ENCODE peak calls at places on chromosome X, in six cellular contexts. One of them, this sample, is unnamed.

GRCh38 chrX:85836868-85837267 is 210.5 kb downstream of the CHM start:
- DNase-seq in fibroblast of lung: peak; percentile 9
- DNase-seq in mesenchymal stem cell: no peak
- DNase-seq in naive thymus-derived CD4-positive, alpha-beta T cell: no peak
- DNase-seq in cardiac fibroblast: peak; percentile 12
- DNase-seq in left ventricle myocardium inferior: no peak
- DNase-seq in this sample: no peak

GRCh38 chrX:20061869-20062254 is 54.8 kb downstream of the MAP7D2 start:
- DNase-seq in fibroblast of lung: peak; percentile 82
- DNase-seq in mesenchymal stem cell: peak; percentile 83
- DNase-seq in naive thymus-derived CD4-positive, alpha-beta T cell: no peak
- DNase-seq in cardiac fibroblast: peak; percentile 64
- DNase-seq in left ventricle myocardium inferior: no peak
- DNase-seq in this sample: no peak

GRCh38 chrX:105460366-105460765 is 239.9 kb upstream of the TEX13A start:
- DNase-seq in fibroblast of lung: peak; percentile 77
- DNase-seq in mesenchymal stem cell: peak; percentile 34
- DNase-seq in naive thymus-derived CD4-positive, alpha-beta T cell: no peak
- DNase-seq in cardiac fibroblast: peak; percentile 67
- DNase-seq in left ventricle myocardium inferior: no peak
- DNase-seq in this sample: no peak

GRCh38 chrX:151878574-151878973 is 34.1 kb upstream of the MAGEA4 start:
- DNase-seq in fibroblast of lung: no peak
- DNase-seq in mesenchymal stem cell: no peak
- DNase-seq in naive thymus-derived CD4-positive, alpha-beta T cell: no peak
- DNase-seq in cardiac fibroblast: no peak
- DNase-seq in left ventricle myocardium inferior: no peak
- DNase-seq in this sample: no peak

GRCh38 chrX:103254171-103254824 is 657 bp downstream of the TCEAL8 start:
- DNase-seq in fibroblast of lung: peak; percentile 43
- DNase-seq in mesenchymal stem cell: peak; percentile 54
- DNase-seq in naive thymus-derived CD4-positive, alpha-beta T cell: no peak
- DNase-seq in cardiac fibroblast: peak; percentile 21
- DNase-seq in left ventricle myocardium inferior: peak; percentile 26
- DNase-seq in this sample: peak; percentile 47

GRCh38 chrX:53288173-53288572 is 6.8 kb upstream of the IQSEC2 start:
- DNase-seq in fibroblast of lung: peak; percentile 20
- DNase-seq in mesenchymal stem cell: peak; percentile 33
- DNase-seq in naive thymus-derived CD4-positive, alpha-beta T cell: no peak
- DNase-seq in cardiac fibroblast: no peak
- DNase-seq in left ventricle myocardium inferior: peak; percentile 61
- DNase-seq in this sample: peak; percentile 51

GRCh38 chrX:151954730-151955129 is 19.7 kb downstream of the GABRE start:
- DNase-seq in fibroblast of lung: no peak
- DNase-seq in mesenchymal stem cell: no peak
- DNase-seq in naive thymus-derived CD4-positive, alpha-beta T cell: no peak
- DNase-seq in cardiac fibroblast: no peak
- DNase-seq in left ventricle myocardium inferior: no peak
- DNase-seq in this sample: no peak

GRCh38 chrX:45322382-45322781 is 121.7 kb upstream of the DIPK2B start:
- DNase-seq in fibroblast of lung: peak; percentile 75
- DNase-seq in mesenchymal stem cell: peak; percentile 72
- DNase-seq in naive thymus-derived CD4-positive, alpha-beta T cell: no peak
- DNase-seq in cardiac fibroblast: peak; percentile 87
- DNase-seq in left ventricle myocardium inferior: no peak
- DNase-seq in this sample: peak; percentile 74

GRCh38 chrX:52216541-52216940 is 31.9 kb downstream of the MAGED4 start:
- DNase-seq in fibroblast of lung: no peak
- DNase-seq in mesenchymal stem cell: no peak
- DNase-seq in naive thymus-derived CD4-positive, alpha-beta T cell: no peak
- DNase-seq in cardiac fibroblast: no peak
- DNase-seq in left ventricle myocardium inferior: no peak
- DNase-seq in this sample: no peak

GRCh38 chrX:109848451-109849050 is 115.5 kb upstream of the ACSL4 start:
- DNase-seq in fibroblast of lung: no peak
- DNase-seq in mesenchymal stem cell: no peak
- DNase-seq in naive thymus-derived CD4-positive, alpha-beta T cell: no peak
- DNase-seq in cardiac fibroblast: no peak
- DNase-seq in left ventricle myocardium inferior: no peak
- DNase-seq in this sample: peak; percentile 72

GRCh38 chrX:16601885-16602284 is 48.1 kb upstream of the S100G start:
- DNase-seq in fibroblast of lung: no peak
- DNase-seq in mesenchymal stem cell: no peak
- DNase-seq in naive thymus-derived CD4-positive, alpha-beta T cell: no peak
- DNase-seq in cardiac fibroblast: no peak
- DNase-seq in left ventricle myocardium inferior: no peak
- DNase-seq in this sample: no peak

GRCh38 chrX:145552643-145553042 is 265.0 kb upstream of the SLITRK2 start:
- DNase-seq in fibroblast of lung: no peak
- DNase-seq in mesenchymal stem cell: no peak
- DNase-seq in naive thymus-derived CD4-positive, alpha-beta T cell: no peak
- DNase-seq in cardiac fibroblast: no peak
- DNase-seq in left ventricle myocardium inferior: no peak
- DNase-seq in this sample: no peak

GRCh38 chrX:134431894-134432293 is 28.1 kb upstream of the HPRT1 start:
- DNase-seq in fibroblast of lung: peak; percentile 57
- DNase-seq in mesenchymal stem cell: peak; percentile 34
- DNase-seq in naive thymus-derived CD4-positive, alpha-beta T cell: no peak
- DNase-seq in cardiac fibroblast: peak; percentile 72
- DNase-seq in left ventricle myocardium inferior: no peak
- DNase-seq in this sample: peak; percentile 17

GRCh38 chrX:66328950-66329596 is 165.0 kb downstream of the HEPH start:
- DNase-seq in fibroblast of lung: no peak
- DNase-seq in mesenchymal stem cell: no peak
- DNase-seq in naive thymus-derived CD4-positive, alpha-beta T cell: no peak
- DNase-seq in cardiac fibroblast: no peak
- DNase-seq in left ventricle myocardium inferior: no peak
- DNase-seq in this sample: no peak

GRCh38 chrX:124699876-124700275 is 353.5 kb downstream of the SH2D1A start:
- DNase-seq in fibroblast of lung: no peak
- DNase-seq in mesenchymal stem cell: no peak
- DNase-seq in naive thymus-derived CD4-positive, alpha-beta T cell: no peak
- DNase-seq in cardiac fibroblast: no peak
- DNase-seq in left ventricle myocardium inferior: no peak
- DNase-seq in this sample: no peak

GRCh38 chrX:153245288-153245731 is 66.2 kb downstream of the MAGEA1 start:
- DNase-seq in fibroblast of lung: no peak
- DNase-seq in mesenchymal stem cell: peak; percentile 0
- DNase-seq in naive thymus-derived CD4-positive, alpha-beta T cell: no peak
- DNase-seq in cardiac fibroblast: no peak
- DNase-seq in left ventricle myocardium inferior: no peak
- DNase-seq in this sample: peak; percentile 76

GRCh38 chrX:55187281-55187680 is 32.9 kb upstream of the PAGE5 start:
- DNase-seq in fibroblast of lung: no peak
- DNase-seq in mesenchymal stem cell: no peak
- DNase-seq in naive thymus-derived CD4-positive, alpha-beta T cell: no peak
- DNase-seq in cardiac fibroblast: no peak
- DNase-seq in left ventricle myocardium inferior: no peak
- DNase-seq in this sample: no peak

GRCh38 chrX:107773206-107773605 is 2.4 kb downstream of the TSC22D3 start:
- DNase-seq in fibroblast of lung: no peak
- DNase-seq in mesenchymal stem cell: no peak
- DNase-seq in naive thymus-derived CD4-positive, alpha-beta T cell: no peak
- DNase-seq in cardiac fibroblast: no peak
- DNase-seq in left ventricle myocardium inferior: no peak
- DNase-seq in this sample: no peak

GRCh38 chrX:50707376-50707775 is 106.6 kb downstream of the SHROOM4 start:
- DNase-seq in fibroblast of lung: no peak
- DNase-seq in mesenchymal stem cell: no peak
- DNase-seq in naive thymus-derived CD4-positive, alpha-beta T cell: no peak
- DNase-seq in cardiac fibroblast: no peak
- DNase-seq in left ventricle myocardium inferior: no peak
- DNase-seq in this sample: peak; percentile 54

GRCh38 chrX:11665144-11666040 is at the start of gene ARHGAP6:
- DNase-seq in fibroblast of lung: peak; percentile 55
- DNase-seq in mesenchymal stem cell: peak; percentile 78
- DNase-seq in naive thymus-derived CD4-positive, alpha-beta T cell: no peak
- DNase-seq in cardiac fibroblast: peak; percentile 63
- DNase-seq in left ventricle myocardium inferior: peak; percentile 60
- DNase-seq in this sample: no peak

GRCh38 chrX:22481436-22481835 is 208.7 kb downstream of the CBLL2 start:
- DNase-seq in fibroblast of lung: peak; percentile 36
- DNase-seq in mesenchymal stem cell: no peak
- DNase-seq in naive thymus-derived CD4-positive, alpha-beta T cell: no peak
- DNase-seq in cardiac fibroblast: peak; percentile 2
- DNase-seq in left ventricle myocardium inferior: no peak
- DNase-seq in this sample: no peak

GRCh38 chrX:152926279-152926678 is 28.4 kb downstream of the ZNF185 start:
- DNase-seq in fibroblast of lung: peak; percentile 67
- DNase-seq in mesenchymal stem cell: peak; percentile 74
- DNase-seq in naive thymus-derived CD4-positive, alpha-beta T cell: no peak
- DNase-seq in cardiac fibroblast: peak; percentile 67
- DNase-seq in left ventricle myocardium inferior: no peak
- DNase-seq in this sample: peak; percentile 86

GRCh38 chrX:153573999-153574398 is 24.9 kb downstream of the CCNQ start:
- DNase-seq in fibroblast of lung: no peak
- DNase-seq in mesenchymal stem cell: no peak
- DNase-seq in naive thymus-derived CD4-positive, alpha-beta T cell: no peak
- DNase-seq in cardiac fibroblast: no peak
- DNase-seq in left ventricle myocardium inferior: no peak
- DNase-seq in this sample: peak; percentile 13

GRCh38 chrX:154373340-154374306 is 811 bp downstream of the FLNA start:
- DNase-seq in fibroblast of lung: peak; percentile 76
- DNase-seq in mesenchymal stem cell: peak; percentile 84
- DNase-seq in naive thymus-derived CD4-positive, alpha-beta T cell: no peak
- DNase-seq in cardiac fibroblast: peak; percentile 85
- DNase-seq in left ventricle myocardium inferior: peak; percentile 41
- DNase-seq in this sample: peak; percentile 81

GRCh38 chrX:65643786-65644111 is 23.7 kb upstream of the MSN start:
- DNase-seq in fibroblast of lung: no peak
- DNase-seq in mesenchymal stem cell: no peak
- DNase-seq in naive thymus-derived CD4-positive, alpha-beta T cell: no peak
- DNase-seq in cardiac fibroblast: no peak
- DNase-seq in left ventricle myocardium inferior: no peak
- DNase-seq in this sample: no peak

GRCh38 chrX:68832516-68833447 is 4.0 kb downstream of the EFNB1 start:
- DNase-seq in fibroblast of lung: no peak
- DNase-seq in mesenchymal stem cell: no peak
- DNase-seq in naive thymus-derived CD4-positive, alpha-beta T cell: no peak
- DNase-seq in cardiac fibroblast: no peak
- DNase-seq in left ventricle myocardium inferior: no peak
- DNase-seq in this sample: no peak

DNA sequence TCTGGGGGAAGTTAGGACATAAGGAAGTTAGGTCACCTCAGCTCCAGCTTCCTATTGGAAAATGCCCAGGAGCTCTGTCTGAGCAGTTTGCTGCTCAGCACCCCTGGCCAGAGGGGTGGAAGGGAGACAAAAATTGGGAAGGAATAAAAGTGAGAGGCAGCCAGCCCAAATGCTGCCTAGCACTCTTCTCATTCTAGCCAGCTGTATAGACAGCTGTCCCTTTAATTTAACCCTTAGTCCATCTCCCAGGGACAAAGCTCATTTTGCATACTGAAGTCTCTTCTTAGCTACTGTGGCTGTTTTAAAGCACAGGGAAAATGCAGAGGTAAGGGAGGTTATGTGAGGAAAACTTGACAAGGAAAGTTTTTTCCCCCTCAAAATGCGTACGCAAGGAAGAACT is 89.5 kb upstream of the CITED1 start:
- DNase-seq in fibroblast of lung: no peak
- DNase-seq in mesenchymal stem cell: peak; percentile 6
- DNase-seq in naive thymus-derived CD4-positive, alpha-beta T cell: no peak
- DNase-seq in cardiac fibroblast: no peak
- DNase-seq in left ventricle myocardium inferior: no peak
- DNase-seq in this sample: no peak
- H3K4me3 ChIP-seq in fibroblast of lung: no peak overlapping the region
- H3K4me3 ChIP-seq in mesenchymal stem cell: peak overlapping the region; percentile 19
- H3K4me3 ChIP-seq in naive thymus-derived CD4-positive, alpha-beta T cell: no peak overlapping the region
- H3K4me3 ChIP-seq in cardiac fibroblast: no peak overlapping the region
- H3K4me3 ChIP-seq in left ventricle myocardium inferior: no peak overlapping the region
- H3K4me3 ChIP-seq in this sample: no peak overlapping the region

GRCh38 chrX:129996120-129996519 is 13.7 kb downstream of the BCORL1 start:
- DNase-seq in fibroblast of lung: peak; percentile 54
- DNase-seq in mesenchymal stem cell: no peak
- DNase-seq in naive thymus-derived CD4-positive, alpha-beta T cell: no peak
- DNase-seq in cardiac fibroblast: peak; percentile 81
- DNase-seq in left ventricle myocardium inferior: no peak
- DNase-seq in this sample: peak; percentile 32
- H3K4me3 ChIP-seq in fibroblast of lung: no peak overlapping the region
- H3K4me3 ChIP-seq in mesenchymal stem cell: peak overlapping the region; percentile 23
- H3K4me3 ChIP-seq in naive thymus-derived CD4-positive, alpha-beta T cell: no peak overlapping the region
- H3K4me3 ChIP-seq in cardiac fibroblast: no peak overlapping the region
- H3K4me3 ChIP-seq in left ventricle myocardium inferior: no peak overlapping the region
- H3K4me3 ChIP-seq in this sample: no peak overlapping the region

DNA sequence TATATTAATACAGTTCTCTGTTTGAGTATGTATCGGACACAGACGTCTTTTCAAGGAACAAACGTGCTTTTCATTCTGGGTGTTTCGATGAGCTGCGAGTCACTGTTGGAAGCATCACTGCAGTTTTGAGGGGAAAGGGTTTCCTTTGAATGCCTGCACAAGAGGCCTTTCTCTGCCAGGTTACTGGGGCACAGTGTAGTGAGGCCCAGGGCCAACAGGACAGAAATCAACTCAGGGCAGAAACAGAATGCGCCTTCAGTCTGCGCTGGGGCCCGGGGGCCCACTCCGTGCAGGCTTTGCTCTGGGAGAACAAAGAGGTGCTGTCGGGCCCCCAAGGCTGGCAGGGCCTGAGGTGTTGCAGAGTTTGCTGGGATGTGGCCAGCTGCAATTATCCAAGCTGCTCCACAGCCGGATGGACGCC is 2.3 kb upstream of the PPP2R3B start:
- DNase-seq in fibroblast of lung: no peak
- DNase-seq in mesenchymal stem cell: no peak
- DNase-seq in naive thymus-derived CD4-positive, alpha-beta T cell: no peak
- DNase-seq in cardiac fibroblast: no peak
- DNase-seq in left ventricle myocardium inferior: no peak
- DNase-seq in this sample: no peak
- H3K4me3 ChIP-seq in fibroblast of lung: no peak overlapping the region
- H3K4me3 ChIP-seq in mesenchymal stem cell: no peak overlapping the region
- H3K4me3 ChIP-seq in naive thymus-derived CD4-positive, alpha-beta T cell: no peak overlapping the region
- H3K4me3 ChIP-seq in cardiac fibroblast: no peak overlapping the region
- H3K4me3 ChIP-seq in left ventricle myocardium inferior: no peak overlapping the region
- H3K4me3 ChIP-seq in this sample: no peak overlapping the region

DNA sequence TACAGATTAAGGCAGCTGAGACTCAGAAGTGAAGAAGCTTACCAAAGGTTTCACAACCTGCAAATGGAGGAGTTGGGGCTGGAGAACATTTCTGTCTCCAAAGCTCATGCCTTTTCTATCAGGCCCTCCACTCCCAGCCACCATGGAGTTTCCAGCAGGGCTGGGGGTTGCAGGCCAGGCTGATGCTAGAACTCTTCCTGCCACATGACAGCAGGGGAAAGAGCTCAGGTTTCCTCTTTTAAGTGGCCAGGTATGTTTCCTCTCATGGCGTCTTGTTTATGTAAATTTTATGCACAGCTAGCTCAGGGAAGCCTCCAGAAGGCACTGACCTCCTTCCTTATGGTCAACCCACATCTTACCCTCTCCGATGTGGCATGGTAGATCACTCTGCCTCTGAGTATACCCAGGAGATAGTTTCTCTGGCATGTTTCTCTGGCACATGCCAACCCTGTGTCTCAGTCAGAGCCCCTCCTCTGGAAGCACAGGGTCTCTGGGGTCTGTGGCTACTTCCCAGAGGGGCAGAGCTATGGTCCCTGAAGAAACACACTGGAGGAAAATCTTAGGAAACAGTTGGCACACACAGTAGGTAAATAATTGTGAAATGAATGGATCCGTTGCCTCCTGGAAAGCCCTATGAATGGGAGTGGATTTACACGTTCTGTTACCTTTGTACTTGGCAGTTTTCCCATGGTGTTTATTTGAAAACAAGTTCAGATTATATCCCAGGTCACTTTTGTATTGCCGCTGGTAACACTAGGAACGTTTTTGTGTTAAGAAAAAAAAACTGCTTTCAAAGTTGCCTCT is 28.9 kb downstream of the PDK3 start:
- DNase-seq in fibroblast of lung: no peak
- DNase-seq in mesenchymal stem cell: no peak
- DNase-seq in naive thymus-derived CD4-positive, alpha-beta T cell: no peak
- DNase-seq in cardiac fibroblast: peak; percentile 0
- DNase-seq in left ventricle myocardium inferior: no peak
- DNase-seq in this sample: no peak
- H3K4me3 ChIP-seq in fibroblast of lung: no peak overlapping the region
- H3K4me3 ChIP-seq in mesenchymal stem cell: no peak overlapping the region
- H3K4me3 ChIP-seq in naive thymus-derived CD4-positive, alpha-beta T cell: no peak overlapping the region
- H3K4me3 ChIP-seq in cardiac fibroblast: no peak overlapping the region
- H3K4me3 ChIP-seq in left ventricle myocardium inferior: no peak overlapping the region
- H3K4me3 ChIP-seq in this sample: no peak overlapping the region

This sample was measured in A673.